ENCODE peak calls at places on chromosomes 5 and 9, in five cellular contexts. M is HepG2, A is mesendoderm, L is IMR-90, F is K562. I is an unnamed sample.

GRCh38 chr5:97297063-97297715 is 114.1 kb upstream of the RIOK2 start:
- DNase-seq in M (peak; percentile 70), A (peak; percentile 91), L (peak; percentile 23), F (peak; percentile 4), I (peak; percentile 83)

GRCh38 chr5:71782771-71783770 is 64.0 kb downstream of the CARTPT start:
- DNase-seq in M (peak; percentile 32), A (peak; percentile 88), L (peak; percentile 75), F (peak; percentile 63), I (peak; percentile 80)

GRCh38 chr9:23172979-23173637 is 652.9 kb downstream of the ELAVL2 start:
- DNase-seq in M (no peak), A (no peak), L (no peak), F (no peak), I (no peak)

GRCh38 chr9:133786371-133786753 is 48.2 kb upstream of the SARDH start:
- DNase-seq in M (no peak), A (no peak), L (no peak), F (no peak), I (peak; percentile 78)

GRCh38 chr5:151223447-151224264 is at the start of gene CCDC69:
- DNase-seq in M (peak; percentile 52), A (peak; percentile 90), L (peak; percentile 57), F (peak; percentile 85), I (peak; percentile 80)

GRCh38 chr9:136280535-136281315 is 23.2 kb downstream of the CCDC187 start:
- DNase-seq in M (no peak), A (no peak), L (no peak), F (no peak), I (no peak)

GRCh38 chr9:91038483-91039124 is 237.0 kb downstream of the SYK start:
- DNase-seq in M (no peak), A (no peak), L (no peak), F (no peak), I (no peak)

GRCh38 chr9:84154320-84154719 is 173.7 kb downstream of the RMI1 start:
- DNase-seq in M (no peak), A (no peak), L (peak; percentile 61), F (no peak), I (no peak)

GRCh38 chr9:127452481-127453092 is 1.3 kb downstream of the LRSAM1 start:
- DNase-seq in M (peak; percentile 49), A (no peak), L (peak; percentile 17), F (no peak), I (no peak)

GRCh38 chr9:135478191-135478590 is 1.4 kb upstream of the PPP1R26 start:
- DNase-seq in M (no peak), A (no peak), L (no peak), F (no peak), I (no peak)

GRCh38 chr5:173481821-173482220 is 134.6 kb downstream of the BOD1 start:
- DNase-seq in M (no peak), A (no peak), L (no peak), F (no peak), I (no peak)

GRCh38 chr9:35110327-35110758 is 5.3 kb downstream of the ATOSB start:
- DNase-seq in M (no peak), A (no peak), L (peak; percentile 43), F (no peak), I (no peak)

GRCh38 chr5:41790038-41790776 is 80.0 kb downstream of the OXCT1 start:
- DNase-seq in M (no peak), A (no peak), L (peak; percentile 45), F (no peak), I (no peak)

GRCh38 chr5:172624083-172624995 is 16.7 kb upstream of the NEURL1B start:
- DNase-seq in M (no peak), A (no peak), L (no peak), F (no peak), I (no peak)

GRCh38 chr9:84744726-84745125 is 75.2 kb downstream of the NTRK2 start:
- DNase-seq in M (no peak), A (no peak), L (no peak), F (no peak), I (no peak)

GRCh38 chr9:121331992-121332685 is 37.9 kb downstream of the STOM start:
- DNase-seq in M (no peak), A (peak; percentile 34), L (peak; percentile 63), F (no peak), I (no peak)
- H3K9ac ChIP-seq in M (no peak overlapping the region), A (no peak overlapping the region), L (no peak overlapping the region), F (no peak overlapping the region), I (no peak overlapping the region)

DNA sequence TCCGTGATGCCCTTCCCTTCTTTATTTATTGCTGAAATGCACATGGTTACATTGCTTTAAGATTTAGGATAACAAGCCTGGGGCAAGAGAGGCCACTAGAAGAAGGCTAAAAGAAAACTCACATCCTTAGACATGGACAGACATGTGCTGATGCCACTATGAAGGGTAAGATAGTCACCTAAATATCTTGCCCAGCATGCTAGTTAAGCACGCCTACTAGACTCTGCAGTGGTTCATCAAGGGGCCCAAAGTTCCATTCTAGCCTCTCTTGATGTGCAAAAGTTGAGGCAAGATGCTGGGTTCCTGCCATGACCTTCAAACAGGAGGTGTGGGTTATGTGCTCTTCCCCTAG is 49.3 kb downstream of the GRAMD2B start:
- DNase-seq in M (no peak), A (no peak), L (no peak), F (no peak), I (no peak)
- H3K4me1 ChIP-seq in M (peaks cover 40% of the 10 kb centered on the region), A (no peaks in the 10 kb centered on the region), L (peaks cover 14% of the 10 kb centered on the region), F (no peaks in the 10 kb centered on the region), I (peaks cover 3% of the 10 kb centered on the region)

DNA sequence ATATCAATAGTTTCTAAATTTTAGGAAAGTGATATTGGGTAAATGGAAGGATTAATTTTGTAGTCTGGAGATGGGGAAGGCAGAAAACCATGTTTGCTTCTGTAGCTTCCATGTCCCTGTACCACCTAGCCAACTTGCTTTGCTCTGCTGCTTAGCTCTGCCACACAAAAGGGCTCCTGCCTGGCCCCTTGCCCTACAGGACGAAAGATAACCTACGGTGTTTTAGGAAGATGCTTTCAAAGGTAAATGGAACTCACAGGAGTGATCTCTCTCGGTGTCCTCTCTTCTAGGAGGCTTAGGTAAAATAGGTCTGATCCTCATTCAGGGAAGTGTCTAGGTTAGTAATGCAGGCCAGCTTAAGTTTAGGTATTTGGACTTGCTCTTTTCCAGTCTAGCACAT is 37.8 kb upstream of the DMXL1 start:
- DNase-seq in M (no peak), A (no peak), L (no peak), F (no peak), I (no peak)
- H3K9ac ChIP-seq in M (no peak overlapping the region), A (no peak overlapping the region), L (no peak overlapping the region), F (no peak overlapping the region), I (no peak overlapping the region)

GRCh38 chr5:8247074-8247473 is 378.1 kb downstream of the MTRR start:
- DNase-seq in M (no peak), A (no peak), L (no peak), F (no peak), I (no peak)
- H3K4me1 ChIP-seq in M (no peaks in the 10 kb centered on the region), A (peaks cover 2% of the 10 kb centered on the region), L (no peaks in the 10 kb centered on the region), F (no peaks in the 10 kb centered on the region), I (no peaks in the 10 kb centered on the region)

DNA sequence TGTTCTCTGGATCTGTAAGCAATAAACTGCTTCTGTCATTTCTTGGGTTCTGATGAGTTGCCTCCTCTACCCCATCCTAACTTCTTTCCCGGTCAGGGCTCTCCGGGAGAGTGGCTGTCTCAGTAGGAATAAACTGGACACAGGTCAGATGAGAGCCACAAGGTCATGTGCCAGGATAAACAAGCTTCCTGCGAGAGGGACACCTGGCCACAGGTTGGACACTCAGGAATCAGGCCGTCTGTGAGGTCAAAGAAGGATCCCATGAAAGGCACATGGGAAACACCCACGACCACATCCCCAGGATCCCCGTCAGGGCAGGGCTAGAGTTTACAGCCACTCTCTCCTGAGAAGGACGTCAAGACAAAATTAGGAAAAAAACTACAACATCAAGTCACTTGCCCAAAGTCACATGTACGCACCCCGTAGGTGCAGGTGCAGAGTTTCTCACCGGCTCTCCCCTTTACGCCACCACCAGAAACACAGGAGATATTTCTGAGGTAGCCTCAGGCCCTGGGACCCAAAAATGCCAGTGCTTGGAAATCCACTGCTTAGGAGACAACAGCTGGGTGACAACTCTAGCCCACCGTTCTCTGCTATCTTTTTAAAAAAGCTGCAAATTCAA is 28.7 kb downstream of the CCT5 start:
- DNase-seq in M (no peak), A (no peak), L (no peak), F (no peak), I (no peak)
- H3K9ac ChIP-seq in M (no peak overlapping the region), A (no peak overlapping the region), L (no peak overlapping the region), F (no peak overlapping the region), I (no peak overlapping the region)

I was measured in Karpas-422.